ENCODE peak calls at places on chromosome 3, in five cellular contexts. U is fibroblast of pulmonary artery; L is effector memory CD4-positive, alpha-beta T cell; X is esophagus squamous epithelium; J is breast epithelium. Z is an unnamed sample.

GRCh38 chr3:148582126-148582525 is 115.6 kb upstream of the AGTR1 start:
- DNase-seq in J (no peak), X (no peak), U (peak; percentile 64), L (no peak), Z (no peak)

GRCh38 chr3:45865568-45865955 is 20.8 kb upstream of the CCR9 start:
- DNase-seq in L (no peak), J (no peak), U (no peak), X (no peak), Z (no peak)

GRCh38 chr3:128170866-128171516 is 17.7 kb downstream of the EEFSEC start:
- DNase-seq in U (peak; percentile 88), J (peak; percentile 26), L (no peak), X (no peak), Z (peak; percentile 77)

GRCh38 chr3:170021083-170021482 is 16.7 kb upstream of the GPR160 start:
- DNase-seq in U (no peak), J (no peak), L (no peak), X (no peak), Z (no peak)

GRCh38 chr3:117788499-117788898 is 1078.9 kb downstream of the TUSC7 start:
- DNase-seq in J (no peak), X (no peak), L (no peak), U (no peak), Z (no peak)

GRCh38 chr3:151564261-151564660 is 103.4 kb upstream of the IGSF10 start:
- DNase-seq in J (no peak), L (no peak), X (no peak), U (no peak), Z (peak; percentile 92)

GRCh38 chr3:191306428-191306827 is 22.8 kb upstream of the CCDC50 start:
- DNase-seq in J (no peak), X (no peak), U (no peak), L (no peak), Z (no peak)

GRCh38 chr3:908839-909238 is 184.0 kb upstream of the CNTN6 start:
- DNase-seq in X (no peak), L (no peak), J (no peak), U (peak; percentile 4), Z (peak; percentile 25)

GRCh38 chr3:39752019-39752637 is 57.3 kb upstream of the MYRIP start:
- DNase-seq in X (no peak), J (no peak), L (no peak), U (no peak), Z (no peak)

GRCh38 chr3:99325407-99325806 is 313.0 kb upstream of the COL8A1 start:
- DNase-seq in U (peak; percentile 79), L (no peak), X (no peak), J (no peak), Z (no peak)

GRCh38 chr3:45226206-45226915 is at the start of gene TMEM158:
- DNase-seq in J (peak; percentile 71), L (peak; percentile 65), U (peak; percentile 53), X (no peak), Z (peak; percentile 77)

GRCh38 chr3:42052867-42053351 is 38.2 kb upstream of the TRAK1 start:
- DNase-seq in J (no peak), X (no peak), U (no peak), L (no peak), Z (no peak)

GRCh38 chr3:55937301-55937700 is 450.2 kb upstream of the WNT5A start:
- DNase-seq in X (no peak), L (no peak), U (no peak), J (no peak), Z (no peak)

GRCh38 chr3:175411405-175411804 is 552.3 kb downstream of the NAALADL2 start:
- DNase-seq in X (no peak), L (no peak), U (no peak), J (no peak), Z (no peak)

GRCh38 chr3:83065861-83066260 is 1304.4 kb upstream of the GBE1 start:
- DNase-seq in U (no peak), J (no peak), X (no peak), L (no peak), Z (no peak)

GRCh38 chr3:152348436-152349177 is 79.9 kb downstream of the MBNL1 start:
- DNase-seq in X (no peak), L (no peak), J (no peak), U (no peak), Z (no peak)

GRCh38 chr3:40109641-40110490 is 199.6 kb upstream of the EIF1B start:
- DNase-seq in J (no peak), L (no peak), X (no peak), U (no peak), Z (no peak)

GRCh38 chr3:59895972-59896371 is 846.1 kb upstream of the CFAP20DC start:
- DNase-seq in L (no peak), X (no peak), U (no peak), J (no peak), Z (no peak)

GRCh38 chr3:59890637-59891036 is 840.8 kb upstream of the CFAP20DC start:
- DNase-seq in J (no peak), U (no peak), X (no peak), L (no peak), Z (no peak)

GRCh38 chr3:59899068-59899467 is 849.2 kb upstream of the CFAP20DC start:
- DNase-seq in U (no peak), X (no peak), L (no peak), J (no peak), Z (no peak)

GRCh38 chr3:59894425-59895146 is 844.8 kb upstream of the CFAP20DC start:
- DNase-seq in L (no peak), J (no peak), U (no peak), X (no peak), Z (no peak)
- H3K4me3 ChIP-seq in L (no peak overlapping the region), J (no peak overlapping the region), U (no peak overlapping the region), X (no peak overlapping the region), Z (no peak overlapping the region)

GRCh38 chr3:132284006-132284405 is 33.2 kb upstream of the ACP3 start:
- DNase-seq in L (no peak), X (no peak), U (peak; percentile 13), J (no peak), Z (no peak)

GRCh38 chr3:132285620-132285945 is 31.6 kb upstream of the ACP3 start:
- DNase-seq in X (no peak), U (no peak), L (no peak), J (no peak), Z (no peak)

GRCh38 chr3:132283440-132283839 is 33.8 kb upstream of the ACP3 start:
- DNase-seq in U (peak; percentile 54), X (no peak), L (no peak), J (no peak), Z (no peak)

GRCh38 chr3:132286035-132286434 is 31.2 kb upstream of the ACP3 start:
- DNase-seq in X (no peak), U (no peak), L (no peak), J (no peak), Z (no peak)

DNA sequence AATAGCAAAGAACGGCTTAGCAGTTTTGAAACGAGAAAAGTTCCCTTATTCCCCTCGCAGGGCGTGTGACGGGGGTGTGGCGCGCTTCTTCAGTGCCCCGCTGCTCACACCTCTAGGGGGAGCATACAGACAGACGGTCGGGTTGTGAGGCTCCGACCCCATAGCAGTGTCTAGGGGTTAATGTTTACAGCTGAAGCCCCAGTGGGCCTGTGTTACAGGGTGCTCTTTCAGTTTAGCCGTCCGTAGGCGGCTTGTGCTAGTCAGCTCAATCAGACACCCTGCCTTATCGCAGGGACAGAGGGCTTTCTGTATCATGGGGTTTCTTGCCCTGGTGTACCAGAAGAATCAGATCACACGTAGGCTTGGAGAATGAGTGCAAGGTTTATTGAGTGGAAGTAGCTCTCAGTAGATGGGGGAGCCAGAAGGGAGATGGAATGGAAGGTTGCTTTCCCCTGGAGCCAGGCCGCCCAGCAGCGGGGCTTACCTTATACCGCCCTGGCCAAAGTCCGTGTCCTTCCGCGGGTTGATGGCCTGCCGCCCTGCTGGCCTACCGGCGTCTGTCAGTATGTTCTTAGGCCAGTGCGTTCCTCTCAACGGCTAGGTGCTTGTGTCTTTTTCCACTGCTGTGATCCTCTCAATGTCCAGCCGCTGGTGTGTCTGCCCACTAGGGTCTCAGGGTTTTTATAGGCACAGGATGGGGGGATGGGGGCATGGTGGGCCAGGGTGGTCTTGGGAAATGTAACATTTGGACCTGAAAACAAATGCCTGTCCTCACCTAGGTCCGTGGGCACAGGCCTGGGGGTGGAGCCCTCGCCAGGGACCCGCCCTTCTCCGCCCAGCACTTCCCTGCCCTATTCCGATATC is 32.2 kb upstream of the ACP3 start:
- DNase-seq in J (no peak), U (no peak), X (no peak), L (no peak), Z (no peak)
- H3K4me3 ChIP-seq in J (no peak overlapping the region), U (no peak overlapping the region), X (no peak overlapping the region), L (no peak overlapping the region), Z (no peak overlapping the region)

DNA sequence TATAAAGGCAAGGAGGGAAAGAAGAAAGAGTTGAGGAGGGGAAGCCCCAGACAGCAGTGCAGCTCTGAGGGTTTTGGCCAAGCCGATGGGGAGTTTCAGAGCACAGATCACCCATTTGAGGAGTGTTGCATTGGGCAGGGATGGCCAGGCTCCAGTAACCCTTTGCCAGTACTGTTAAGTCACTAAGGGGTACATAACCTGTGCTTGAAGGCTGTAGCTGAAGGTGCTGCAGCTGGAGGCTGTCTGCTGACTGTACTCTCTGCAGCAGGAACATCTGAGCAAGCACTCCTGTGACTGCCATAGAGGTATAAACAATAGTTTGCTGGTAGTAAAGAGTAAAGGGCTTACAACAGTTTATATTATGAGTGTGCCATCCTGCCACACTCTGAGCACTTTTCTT is 297.7 kb downstream of the EPHA3 start:
- DNase-seq in J (no peak), L (no peak), X (no peak), U (no peak), Z (no peak)
- H3K4me3 ChIP-seq in J (no peak overlapping the region), L (no peak overlapping the region), X (no peak overlapping the region), U (no peak overlapping the region), Z (no peak overlapping the region)

GRCh38 chr3:141274411-141275031 is 42.9 kb downstream of the PXYLP1 start:
- DNase-seq in J (no peak), U (no peak), L (no peak), X (no peak), Z (no peak)
- H3K4me3 ChIP-seq in J (no peak overlapping the region), U (no peak overlapping the region), L (no peak overlapping the region), X (no peak overlapping the region), Z (no peak overlapping the region)

GRCh38 chr3:15766406-15766805 is 31.4 kb downstream of the ANKRD28 start:
- DNase-seq in L (no peak), X (no peak), U (no peak), J (no peak), Z (no peak)

GRCh38 chr3:15769256-15769915 is 28.4 kb downstream of the ANKRD28 start:
- DNase-seq in U (no peak), X (no peak), L (no peak), J (no peak), Z (peak; percentile 12)

GRCh38 chr3:15771444-15771843 is 26.3 kb downstream of the ANKRD28 start:
- DNase-seq in U (no peak), X (no peak), J (no peak), L (no peak), Z (no peak)

GRCh38 chr3:15768421-15769255 is 29.1 kb downstream of the ANKRD28 start:
- DNase-seq in L (no peak), U (peak; percentile 96), X (no peak), J (no peak), Z (peak; percentile 77)
- H3K4me3 ChIP-seq in L (no peak overlapping the region), U (no peak overlapping the region), X (no peak overlapping the region), J (no peak overlapping the region), Z (no peak overlapping the region)

Z was measured in A673.